ENCODE peak calls at places on chromosomes 6 and 20, in ten cellular contexts. L is RWPE1; C is sigmoid colon; H is activated CD8-positive, alpha-beta T cell treated with anti-CD3 and anti-CD28 coated beads for 36 hours; S is keratinocyte; V is B cell; U is GM13977; G is uterus; F is fibroblast of mammary gland; A is SK-N-SH. P is an unnamed sample.

GRCh38 chr20:48626226-48626937 is 201.4 kb downstream of the PREX1 start:
- DNase-seq in A (no peak), S (no peak), U (no peak), V (no peak), L (no peak), F (peak; percentile 3), G (no peak), H (peak; percentile 46), C (no peak), P (no peak)

GRCh38 chr20:48295966-48296421 is 510.7 kb upstream of the SULF2 start:
- DNase-seq in U (no peak), H (no peak), F (peak; percentile 59), L (no peak), V (no peak), A (no peak), G (peak; percentile 22), C (no peak), S (no peak), P (no peak)

GRCh38 chr20:23060629-23061028 is 11.2 kb upstream of the THBD start:
- DNase-seq in F (no peak), A (no peak), G (no peak), H (no peak), L (no peak), S (no peak), C (no peak), V (no peak), U (no peak), P (no peak)

GRCh38 chr6:7087491-7087979 is 20.2 kb upstream of the RREB1 start:
- DNase-seq in U (no peak), A (no peak), S (no peak), V (no peak), C (no peak), H (peak; percentile 73), G (no peak), F (no peak), L (no peak), P (no peak)

GRCh38 chr20:10524643-10525042 is 89.5 kb downstream of the SLX4IP start:
- DNase-seq in L (peak; percentile 55), H (no peak), G (no peak), S (peak; percentile 74), F (peak; percentile 75), A (no peak), C (no peak), U (no peak), V (no peak), P (no peak)

GRCh38 chr6:158039571-158040050 is 57.9 kb downstream of the SYNJ2 start:
- DNase-seq in S (no peak), L (no peak), H (peak; percentile 67), C (peak; percentile 68), U (no peak), G (peak; percentile 34), V (no peak), A (no peak), F (peak; percentile 59), P (no peak)

GRCh38 chr6:132136976-132137375 is 185.8 kb upstream of the CCN2 start:
- DNase-seq in V (no peak), S (no peak), H (no peak), U (no peak), A (no peak), L (no peak), F (peak; percentile 21), G (no peak), C (no peak), P (no peak)

GRCh38 chr20:10832146-10832545 is 158.3 kb upstream of the JAG1 start:
- DNase-seq in H (no peak), V (no peak), F (no peak), S (peak; percentile 53), C (no peak), A (no peak), G (no peak), L (peak; percentile 8), U (no peak), P (no peak)

GRCh38 chr20:41149679-41150131 is 12.4 kb downstream of the PLCG1 start:
- DNase-seq in U (no peak), S (no peak), A (no peak), C (no peak), F (peak; percentile 83), H (no peak), L (peak; percentile 64), G (no peak), V (no peak), P (no peak)

GRCh38 chr6:5522147-5522546 is 260.8 kb downstream of the FARS2 start:
- DNase-seq in H (peak; percentile 15), S (no peak), G (no peak), L (no peak), U (no peak), A (no peak), V (no peak), C (no peak), F (no peak), P (no peak)

GRCh38 chr20:10436053-10436699 is 1.1 kb downstream of the SLX4IP start:
- DNase-seq in U (no peak), L (no peak), S (no peak), F (no peak), G (no peak), C (peak; percentile 61), A (no peak), V (no peak), H (no peak), P (no peak)

GRCh38 chr6:43829470-43829869 is 59.5 kb downstream of the VEGFA start:
- DNase-seq in U (no peak), V (no peak), F (no peak), H (no peak), A (no peak), L (no peak), C (no peak), S (no peak), G (no peak), P (no peak)

GRCh38 chr6:43833223-43833995 is 63.4 kb downstream of the VEGFA start:
- DNase-seq in H (no peak), C (no peak), L (no peak), A (peak; percentile 61), S (no peak), G (no peak), V (no peak), F (no peak), U (no peak), P (no peak)

GRCh38 chr6:43830775-43831174 is 60.8 kb downstream of the VEGFA start:
- DNase-seq in V (no peak), C (no peak), F (no peak), H (no peak), A (no peak), U (no peak), G (no peak), L (no peak), S (no peak), P (no peak)

GRCh38 chr6:43828711-43829110 is 58.7 kb downstream of the VEGFA start:
- DNase-seq in H (peak; percentile 10), G (no peak), S (no peak), U (peak; percentile 43), L (peak; percentile 16), A (no peak), C (no peak), F (no peak), V (no peak), P (no peak)

DNA sequence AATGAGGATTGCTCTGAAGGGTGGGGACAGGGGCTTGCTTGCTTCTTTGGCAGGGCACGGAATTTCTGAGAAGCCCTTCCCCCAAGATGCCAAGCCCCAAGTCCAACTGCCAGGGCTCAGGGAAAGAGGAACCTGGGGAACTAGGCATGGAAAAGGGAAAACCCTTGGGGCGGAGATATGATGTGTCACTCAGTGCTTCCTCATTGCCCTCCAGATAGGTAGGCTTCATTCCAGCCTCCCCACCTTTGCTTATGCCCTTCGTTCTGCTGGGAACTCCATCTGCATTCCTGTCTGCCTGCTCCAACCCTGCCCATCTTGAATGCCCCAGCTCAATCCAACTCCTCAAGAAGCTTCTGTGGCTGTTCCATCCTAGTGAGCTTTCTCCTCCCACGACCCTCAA is 61.2 kb downstream of the VEGFA start:
- DNase-seq in F (no peak), L (no peak), S (no peak), A (no peak), H (no peak), U (no peak), G (no peak), C (no peak), V (no peak), P (no peak)
- TF ChIP-seq CTCF in F (no peak), L (no peak), S (no peak), A (no peak), H (no peak), U (no peak), G (no peak), C (no peak), V (no peak), P (no peak)

GRCh38 chr6:148147431-148147830 is 195.2 kb upstream of the SASH1 start:
- DNase-seq in L (no peak), F (no peak), V (no peak), A (no peak), G (no peak), H (no peak), U (no peak), S (no peak), C (no peak), P (no peak)
- TF ChIP-seq CTCF in L (no peak), F (no peak), V (no peak), A (no peak), G (no peak), H (no peak), U (no peak), S (no peak), C (no peak), P (no peak)

DNA sequence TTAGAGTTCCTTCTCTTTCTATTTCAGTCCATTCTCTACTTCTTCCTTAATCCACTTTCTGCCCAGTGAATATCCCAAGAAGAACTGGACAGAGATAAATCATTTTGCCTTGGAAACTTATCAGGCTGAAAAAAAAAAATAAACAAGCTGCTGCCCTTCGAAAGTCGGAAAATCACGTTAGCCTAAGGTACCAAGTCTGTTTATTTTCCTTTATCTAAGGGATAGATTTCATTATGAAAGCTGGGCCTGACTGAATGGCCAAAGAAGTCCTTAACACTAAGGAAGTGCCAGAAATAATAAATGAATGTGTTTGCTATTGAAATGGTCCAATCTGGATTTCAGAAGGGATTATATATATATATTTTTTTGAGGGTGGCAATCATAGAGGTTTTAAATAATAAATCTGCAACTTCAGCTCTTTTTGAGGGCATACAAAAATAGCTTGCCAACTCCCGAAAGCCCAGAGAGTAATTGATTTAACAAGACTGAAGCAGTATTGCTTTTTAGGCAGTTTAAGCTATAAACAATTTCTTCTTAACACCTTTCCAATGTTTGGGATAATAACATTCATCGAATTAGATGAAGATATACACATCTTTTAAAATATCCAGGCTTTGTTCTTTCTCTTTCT is 127.0 kb upstream of the STMND1 start:
- DNase-seq in V (no peak), S (no peak), U (no peak), G (no peak), L (no peak), H (no peak), A (no peak), F (no peak), C (no peak), P (no peak)
- TF ChIP-seq CTCF in V (no peak), S (no peak), U (no peak), G (no peak), L (no peak), H (no peak), A (no peak), F (no peak), C (no peak), P (no peak)

DNA sequence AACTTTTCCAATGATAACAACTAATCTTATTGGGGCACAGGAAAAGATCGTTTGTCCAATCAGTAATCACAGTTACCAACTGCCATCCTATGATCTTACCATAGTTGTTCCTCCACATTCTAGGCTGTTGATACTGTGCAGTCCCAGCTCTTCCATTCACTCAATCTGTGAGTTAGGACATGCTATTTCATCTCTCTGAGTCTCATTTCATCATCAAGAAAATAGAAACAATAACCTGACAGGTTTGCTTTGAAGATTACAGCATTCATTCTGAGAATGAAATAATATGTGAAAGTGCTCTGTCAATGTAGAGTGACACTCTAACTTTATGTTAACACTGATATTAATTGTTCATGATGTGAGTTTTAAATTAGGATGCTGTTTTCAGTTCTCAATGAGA is 89.8 kb downstream of the KIF13A start:
- DNase-seq in F (no peak), A (no peak), C (no peak), H (no peak), U (no peak), L (no peak), G (no peak), S (no peak), V (no peak), P (no peak)
- TF ChIP-seq CTCF in F (no peak), A (no peak), C (no peak), H (no peak), U (no peak), L (no peak), G (no peak), S (no peak), V (no peak), P (no peak)